ENCODE peak calls at places on chromosomes 2 and 18, in six cellular contexts. Y is A549, M is K562, T is endothelial cell of umbilical vein, I is HepG2, S is GM12878. K is an unnamed sample.
A peak's percentile ranks its signal among the peaks of the same experiment; 100 is the strongest.

GRCh38 chr2:188381614-188382013 is 89.9 kb downstream of the GULP1 start:
- DNase-seq in T (peak; percentile 83), S (no peak), Y (peak; percentile 3), I (no peak), M (no peak), K (no peak)

GRCh38 chr2:162928356-162928755 is 89.8 kb upstream of the KCNH7 start:
- DNase-seq in S (no peak), I (no peak), Y (no peak), T (no peak), M (no peak), K (peak; percentile 75)

GRCh38 chr2:197786010-197786877 is 1.1 kb upstream of the BOLL start:
- DNase-seq in I (no peak), Y (peak; percentile 35), M (no peak), S (no peak), T (no peak), K (no peak)

GRCh38 chr2:65934992-65935629 is 499.8 kb upstream of the MEIS1 start:
- DNase-seq in T (no peak), Y (no peak), S (no peak), M (no peak), I (no peak), K (no peak)

GRCh38 chr2:160140471-160140870 is 59.6 kb downstream of the ITGB6 start:
- DNase-seq in M (no peak), S (no peak), I (no peak), Y (no peak), T (no peak), K (no peak)

GRCh38 chr2:205424326-205424725 is 258.0 kb upstream of the NRP2 start:
- DNase-seq in M (no peak), S (no peak), Y (no peak), T (peak; percentile 34), I (no peak), K (no peak)

GRCh38 chr2:5391361-5391760 is 300.8 kb upstream of the SOX11 start:
- DNase-seq in T (no peak), Y (no peak), S (no peak), M (no peak), I (no peak), K (no peak)

GRCh38 chr2:40653829-40654228 is 201.9 kb upstream of the SLC8A1 start:
- DNase-seq in M (no peak), Y (no peak), T (no peak), S (no peak), I (no peak), K (no peak)

GRCh38 chr2:9800975-9801723 is 42.1 kb upstream of the TAF1B start:
- DNase-seq in M (peak; percentile 79), T (no peak), Y (no peak), I (peak; percentile 30), S (no peak), K (peak; percentile 80)

GRCh38 chr18:36829362-36830140 is 624 bp downstream of the KIAA1328 start:
- DNase-seq in I (peak; percentile 25), Y (no peak), T (no peak), S (no peak), M (no peak), K (no peak)

GRCh38 chr2:143482761-143483160 is 353.5 kb downstream of the ARHGAP15 start:
- DNase-seq in Y (no peak), T (peak; percentile 38), M (no peak), I (no peak), S (no peak), K (no peak)
- H3K4me3 ChIP-seq in Y (no peak overlapping the region), T (no peak overlapping the region), M (no peak overlapping the region), I (no peak overlapping the region), S (no peak overlapping the region), K (no peak overlapping the region)

GRCh38 chr2:43460141-43460540 is 135.7 kb downstream of the THADA start:
- DNase-seq in Y (no peak), M (no peak), I (no peak), S (no peak), T (no peak), K (no peak)

GRCh38 chr2:43462866-43463641 is 132.8 kb downstream of the THADA start:
- DNase-seq in T (peak; percentile 35), M (no peak), I (peak; percentile 97), S (no peak), Y (no peak), K (no peak)

GRCh38 chr2:43459455-43459854 is 136.4 kb downstream of the THADA start:
- DNase-seq in T (peak; percentile 36), I (peak; percentile 23), Y (no peak), S (no peak), M (no peak), K (no peak)

GRCh38 chr2:43460611-43461396 is 135.0 kb downstream of the THADA start:
- DNase-seq in M (no peak), Y (no peak), T (no peak), I (peak; percentile 63), S (no peak), K (no peak)

GRCh38 chr2:43461461-43462073 is 134.3 kb downstream of the THADA start:
- DNase-seq in S (peak; percentile 81), Y (no peak), M (no peak), I (no peak), T (no peak), K (no peak)
- TF ChIP-seq MYC in S (no peak), Y (no peak), M (no peak), I (no peak), T (no peak), K (no peak)

GRCh38 chr18:45863469-45863868 is 38.0 kb downstream of the SIGLEC15 start:
- DNase-seq in M (no peak), T (no peak), Y (no peak), I (no peak), S (no peak), K (no peak)
- H3K4me3 ChIP-seq in M (no peak overlapping the region), T (no peak overlapping the region), Y (no peak overlapping the region), I (no peak overlapping the region), S (no peak overlapping the region), K (no peak overlapping the region)

GRCh38 chr2:108908717-108909077 is 80.3 kb downstream of the EDAR start:
- DNase-seq in S (no peak), M (no peak), T (no peak), Y (no peak), I (no peak), K (no peak)
- TF ChIP-seq MYC in S (no peak), M (no peak), T (no peak), Y (no peak), I (no peak), K (no peak)

DNA sequence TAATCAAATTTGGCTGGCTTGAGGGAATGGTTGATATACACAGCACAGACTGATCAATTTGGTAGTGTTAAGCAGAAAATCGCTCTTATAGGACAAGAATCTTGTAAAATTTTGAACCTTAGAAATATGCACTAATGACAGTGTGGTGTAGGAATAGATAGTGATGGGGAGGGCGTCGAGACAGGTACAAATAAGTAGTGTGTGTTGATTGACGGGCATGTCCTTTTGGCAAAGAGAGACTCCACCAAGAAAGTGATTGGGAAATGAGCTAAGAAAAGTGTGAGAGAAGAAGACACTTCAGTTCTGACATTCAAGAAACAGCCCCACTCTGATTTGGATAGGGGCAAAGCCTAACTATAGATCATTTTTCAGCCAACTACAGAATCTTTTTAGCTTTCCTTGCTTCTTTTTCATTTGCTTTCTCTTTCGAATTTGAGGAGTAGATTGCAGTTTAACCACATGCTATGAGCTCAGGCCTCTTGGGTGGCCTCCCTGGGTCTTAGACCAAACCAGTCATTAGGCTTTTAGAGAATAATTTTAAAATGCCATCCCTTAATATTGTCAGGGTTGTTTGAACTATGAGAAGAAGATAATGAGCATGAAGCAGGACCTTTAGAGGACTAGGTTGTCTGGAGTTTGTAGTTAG is 127.1 kb downstream of the CERS6 start:
- DNase-seq in T (no peak), M (no peak), S (no peak), Y (no peak), I (no peak), K (no peak)
- H3K4me3 ChIP-seq in T (no peak overlapping the region), M (no peak overlapping the region), S (no peak overlapping the region), Y (no peak overlapping the region), I (no peak overlapping the region), K (no peak overlapping the region)

GRCh38 chr2:127498386-127498785 is 27.9 kb downstream of the IWS1 start:
- DNase-seq in Y (no peak), I (peak; percentile 35), S (no peak), T (no peak), M (no peak), K (peak; percentile 71)
- TF ChIP-seq MYC in Y (no peak), I (no peak), S (no peak), T (no peak), M (no peak), K (no peak)

DNA sequence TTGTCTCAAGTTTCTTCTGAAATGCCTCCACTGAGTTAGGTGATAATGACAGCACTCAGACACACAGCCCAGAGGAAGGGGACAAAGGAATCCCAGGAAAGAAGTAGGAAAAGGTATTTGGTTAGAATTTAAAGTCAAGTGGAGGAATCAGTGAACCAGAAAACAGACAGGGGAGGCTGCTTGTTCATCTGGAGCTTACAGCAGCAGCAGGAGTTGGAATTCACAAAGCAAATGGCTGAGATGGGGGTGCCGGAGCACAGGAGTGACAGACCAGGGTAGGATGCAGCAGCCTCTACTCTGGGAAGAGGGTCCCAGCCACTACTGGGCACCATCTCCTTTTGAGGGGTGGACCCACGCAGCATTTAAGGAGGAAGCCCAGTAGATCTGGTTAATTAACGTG is 104.8 kb downstream of the ST6GAL2 start:
- DNase-seq in S (no peak), Y (no peak), M (no peak), T (no peak), I (no peak), K (no peak)
- H3K4me3 ChIP-seq in S (no peak overlapping the region), Y (no peak overlapping the region), M (no peak overlapping the region), T (no peak overlapping the region), I (no peak overlapping the region), K (no peak overlapping the region)

K was measured in NB4.